ENCODE peak calls at places on chromosomes 4 and X, in seven cellular contexts. One of them, this sample, is unnamed.

GRCh38 chr4:13881880-13882279 is 254.4 kb upstream of the BOD1L1 start:
- DNase-seq in foreskin fibroblast: no peak
- DNase-seq in activated CD4-positive, CD25-positive, alpha-beta regulatory T cell: no peak
- DNase-seq in activated naive CD4-positive, alpha-beta T cell treated with anti-CD3 and anti-CD28 coated beads, Interleukin-2, amount 10 ng/mL, durations not matched to agents 7 days and 5 days: no peak
- DNase-seq in AG09309: no peak
- DNase-seq in midbrain: peak; percentile 7
- DNase-seq in activated CD8-positive, alpha-beta memory T cell treated with anti-CD3 and anti-CD28 coated beads, Interleukin-2, amount 10 ng/mL, durations not matched to agents 7 days and 5 days: no peak
- DNase-seq in this sample: no peak

GRCh38 chr4:18162453-18162852 is 140.9 kb upstream of the LCORL start:
- DNase-seq in activated CD4-positive, CD25-positive, alpha-beta regulatory T cell: no peak
- DNase-seq in AG09309: no peak
- DNase-seq in foreskin fibroblast: no peak
- DNase-seq in activated CD8-positive, alpha-beta memory T cell treated with anti-CD3 and anti-CD28 coated beads, Interleukin-2, amount 10 ng/mL, durations not matched to agents 7 days and 5 days: no peak
- DNase-seq in activated naive CD4-positive, alpha-beta T cell treated with anti-CD3 and anti-CD28 coated beads, Interleukin-2, amount 10 ng/mL, durations not matched to agents 7 days and 5 days: no peak
- DNase-seq in midbrain: no peak
- DNase-seq in this sample: no peak

GRCh38 chr4:53518807-53519206 is 72.5 kb downstream of the LNX1 start:
- DNase-seq in foreskin fibroblast: no peak
- DNase-seq in activated naive CD4-positive, alpha-beta T cell treated with anti-CD3 and anti-CD28 coated beads, Interleukin-2, amount 10 ng/mL, durations not matched to agents 7 days and 5 days: no peak
- DNase-seq in activated CD4-positive, CD25-positive, alpha-beta regulatory T cell: no peak
- DNase-seq in AG09309: no peak
- DNase-seq in midbrain: no peak
- DNase-seq in activated CD8-positive, alpha-beta memory T cell treated with anti-CD3 and anti-CD28 coated beads, Interleukin-2, amount 10 ng/mL, durations not matched to agents 7 days and 5 days: no peak
- DNase-seq in this sample: no peak

GRCh38 chrX:96182366-96182765 is 502.3 kb upstream of the DIAPH2 start:
- DNase-seq in AG09309: no peak
- DNase-seq in foreskin fibroblast: no peak
- DNase-seq in activated CD4-positive, CD25-positive, alpha-beta regulatory T cell: no peak
- DNase-seq in activated naive CD4-positive, alpha-beta T cell treated with anti-CD3 and anti-CD28 coated beads, Interleukin-2, amount 10 ng/mL, durations not matched to agents 7 days and 5 days: no peak
- DNase-seq in midbrain: no peak
- DNase-seq in activated CD8-positive, alpha-beta memory T cell treated with anti-CD3 and anti-CD28 coated beads, Interleukin-2, amount 10 ng/mL, durations not matched to agents 7 days and 5 days: no peak
- DNase-seq in this sample: no peak

GRCh38 chr4:29966386-29966785 is 753.8 kb upstream of the PCDH7 start:
- DNase-seq in midbrain: no peak
- DNase-seq in activated CD4-positive, CD25-positive, alpha-beta regulatory T cell: no peak
- DNase-seq in activated CD8-positive, alpha-beta memory T cell treated with anti-CD3 and anti-CD28 coated beads, Interleukin-2, amount 10 ng/mL, durations not matched to agents 7 days and 5 days: no peak
- DNase-seq in foreskin fibroblast: no peak
- DNase-seq in AG09309: no peak
- DNase-seq in activated naive CD4-positive, alpha-beta T cell treated with anti-CD3 and anti-CD28 coated beads, Interleukin-2, amount 10 ng/mL, durations not matched to agents 7 days and 5 days: no peak
- DNase-seq in this sample: no peak

GRCh38 chr4:94517492-94517891 is 65.8 kb downstream of the PDLIM5 start:
- DNase-seq in AG09309: no peak
- DNase-seq in activated naive CD4-positive, alpha-beta T cell treated with anti-CD3 and anti-CD28 coated beads, Interleukin-2, amount 10 ng/mL, durations not matched to agents 7 days and 5 days: no peak
- DNase-seq in foreskin fibroblast: no peak
- DNase-seq in activated CD8-positive, alpha-beta memory T cell treated with anti-CD3 and anti-CD28 coated beads, Interleukin-2, amount 10 ng/mL, durations not matched to agents 7 days and 5 days: no peak
- DNase-seq in midbrain: no peak
- DNase-seq in activated CD4-positive, CD25-positive, alpha-beta regulatory T cell: no peak
- DNase-seq in this sample: no peak

GRCh38 chr4:12555011-12555410 is 929.1 kb downstream of the RAB28 start:
- DNase-seq in activated CD4-positive, CD25-positive, alpha-beta regulatory T cell: no peak
- DNase-seq in midbrain: no peak
- DNase-seq in foreskin fibroblast: no peak
- DNase-seq in activated CD8-positive, alpha-beta memory T cell treated with anti-CD3 and anti-CD28 coated beads, Interleukin-2, amount 10 ng/mL, durations not matched to agents 7 days and 5 days: no peak
- DNase-seq in AG09309: no peak
- DNase-seq in activated naive CD4-positive, alpha-beta T cell treated with anti-CD3 and anti-CD28 coated beads, Interleukin-2, amount 10 ng/mL, durations not matched to agents 7 days and 5 days: no peak
- DNase-seq in this sample: no peak

GRCh38 chrX:18607966-18608365 is 63.9 kb downstream of the RS1 start:
- DNase-seq in midbrain: no peak
- DNase-seq in activated CD4-positive, CD25-positive, alpha-beta regulatory T cell: no peak
- DNase-seq in AG09309: no peak
- DNase-seq in foreskin fibroblast: no peak
- DNase-seq in activated CD8-positive, alpha-beta memory T cell treated with anti-CD3 and anti-CD28 coated beads, Interleukin-2, amount 10 ng/mL, durations not matched to agents 7 days and 5 days: no peak
- DNase-seq in activated naive CD4-positive, alpha-beta T cell treated with anti-CD3 and anti-CD28 coated beads, Interleukin-2, amount 10 ng/mL, durations not matched to agents 7 days and 5 days: no peak
- DNase-seq in this sample: no peak

GRCh38 chr4:174156239-174156826 is 127.1 kb downstream of the FBXO8 start:
- DNase-seq in activated CD8-positive, alpha-beta memory T cell treated with anti-CD3 and anti-CD28 coated beads, Interleukin-2, amount 10 ng/mL, durations not matched to agents 7 days and 5 days: no peak
- DNase-seq in midbrain: peak; percentile 38
- DNase-seq in foreskin fibroblast: peak; percentile 35
- DNase-seq in activated naive CD4-positive, alpha-beta T cell treated with anti-CD3 and anti-CD28 coated beads, Interleukin-2, amount 10 ng/mL, durations not matched to agents 7 days and 5 days: no peak
- DNase-seq in activated CD4-positive, CD25-positive, alpha-beta regulatory T cell: no peak
- DNase-seq in AG09309: no peak
- DNase-seq in this sample: no peak

GRCh38 chr4:112973897-112974296 is 75.6 kb upstream of the ANK2 start:
- DNase-seq in midbrain: no peak
- DNase-seq in AG09309: no peak
- DNase-seq in activated CD4-positive, CD25-positive, alpha-beta regulatory T cell: no peak
- DNase-seq in activated CD8-positive, alpha-beta memory T cell treated with anti-CD3 and anti-CD28 coated beads, Interleukin-2, amount 10 ng/mL, durations not matched to agents 7 days and 5 days: no peak
- DNase-seq in foreskin fibroblast: no peak
- DNase-seq in activated naive CD4-positive, alpha-beta T cell treated with anti-CD3 and anti-CD28 coated beads, Interleukin-2, amount 10 ng/mL, durations not matched to agents 7 days and 5 days: no peak
- DNase-seq in this sample: no peak

GRCh38 chrX:49247346-49247745 is 12.1 kb downstream of the CCDC22 start:
- DNase-seq in foreskin fibroblast: no peak
- DNase-seq in activated naive CD4-positive, alpha-beta T cell treated with anti-CD3 and anti-CD28 coated beads, Interleukin-2, amount 10 ng/mL, durations not matched to agents 7 days and 5 days: no peak
- DNase-seq in AG09309: no peak
- DNase-seq in activated CD4-positive, CD25-positive, alpha-beta regulatory T cell: no peak
- DNase-seq in activated CD8-positive, alpha-beta memory T cell treated with anti-CD3 and anti-CD28 coated beads, Interleukin-2, amount 10 ng/mL, durations not matched to agents 7 days and 5 days: no peak
- DNase-seq in midbrain: no peak
- DNase-seq in this sample: no peak

GRCh38 chr4:159363376-159363775 is 260.5 kb downstream of the RAPGEF2 start:
- DNase-seq in midbrain: no peak
- DNase-seq in foreskin fibroblast: no peak
- DNase-seq in activated CD8-positive, alpha-beta memory T cell treated with anti-CD3 and anti-CD28 coated beads, Interleukin-2, amount 10 ng/mL, durations not matched to agents 7 days and 5 days: no peak
- DNase-seq in activated CD4-positive, CD25-positive, alpha-beta regulatory T cell: no peak
- DNase-seq in AG09309: no peak
- DNase-seq in activated naive CD4-positive, alpha-beta T cell treated with anti-CD3 and anti-CD28 coated beads, Interleukin-2, amount 10 ng/mL, durations not matched to agents 7 days and 5 days: no peak
- DNase-seq in this sample: no peak

GRCh38 chrX:18938710-18939109 is 45.2 kb downstream of the PHKA2 start:
- DNase-seq in activated CD8-positive, alpha-beta memory T cell treated with anti-CD3 and anti-CD28 coated beads, Interleukin-2, amount 10 ng/mL, durations not matched to agents 7 days and 5 days: no peak
- DNase-seq in activated CD4-positive, CD25-positive, alpha-beta regulatory T cell: no peak
- DNase-seq in midbrain: no peak
- DNase-seq in foreskin fibroblast: no peak
- DNase-seq in activated naive CD4-positive, alpha-beta T cell treated with anti-CD3 and anti-CD28 coated beads, Interleukin-2, amount 10 ng/mL, durations not matched to agents 7 days and 5 days: no peak
- DNase-seq in AG09309: no peak
- DNase-seq in this sample: no peak

GRCh38 chrX:147738260-147738659 is 173.5 kb upstream of the FMR1 start:
- DNase-seq in activated CD4-positive, CD25-positive, alpha-beta regulatory T cell: no peak
- DNase-seq in activated naive CD4-positive, alpha-beta T cell treated with anti-CD3 and anti-CD28 coated beads, Interleukin-2, amount 10 ng/mL, durations not matched to agents 7 days and 5 days: peak; percentile 47
- DNase-seq in midbrain: no peak
- DNase-seq in foreskin fibroblast: no peak
- DNase-seq in AG09309: no peak
- DNase-seq in activated CD8-positive, alpha-beta memory T cell treated with anti-CD3 and anti-CD28 coated beads, Interleukin-2, amount 10 ng/mL, durations not matched to agents 7 days and 5 days: peak; percentile 39
- DNase-seq in this sample: no peak

GRCh38 chr4:5710962-5711478 is at the start of gene EVC:
- DNase-seq in activated CD4-positive, CD25-positive, alpha-beta regulatory T cell: no peak
- DNase-seq in activated CD8-positive, alpha-beta memory T cell treated with anti-CD3 and anti-CD28 coated beads, Interleukin-2, amount 10 ng/mL, durations not matched to agents 7 days and 5 days: no peak
- DNase-seq in foreskin fibroblast: peak; percentile 84
- DNase-seq in AG09309: no peak
- DNase-seq in activated naive CD4-positive, alpha-beta T cell treated with anti-CD3 and anti-CD28 coated beads, Interleukin-2, amount 10 ng/mL, durations not matched to agents 7 days and 5 days: no peak
- DNase-seq in midbrain: peak; percentile 49
- DNase-seq in this sample: no peak

GRCh38 chrX:7614616-7615015 is 228.4 kb upstream of the VCX start:
- DNase-seq in midbrain: no peak
- DNase-seq in activated CD4-positive, CD25-positive, alpha-beta regulatory T cell: no peak
- DNase-seq in AG09309: no peak
- DNase-seq in activated CD8-positive, alpha-beta memory T cell treated with anti-CD3 and anti-CD28 coated beads, Interleukin-2, amount 10 ng/mL, durations not matched to agents 7 days and 5 days: no peak
- DNase-seq in activated naive CD4-positive, alpha-beta T cell treated with anti-CD3 and anti-CD28 coated beads, Interleukin-2, amount 10 ng/mL, durations not matched to agents 7 days and 5 days: no peak
- DNase-seq in foreskin fibroblast: no peak
- DNase-seq in this sample: no peak

GRCh38 chr4:83361416-83362196 is 27.0 kb upstream of the HPSE start:
- DNase-seq in activated CD8-positive, alpha-beta memory T cell treated with anti-CD3 and anti-CD28 coated beads, Interleukin-2, amount 10 ng/mL, durations not matched to agents 7 days and 5 days: no peak
- DNase-seq in AG09309: no peak
- DNase-seq in activated CD4-positive, CD25-positive, alpha-beta regulatory T cell: no peak
- DNase-seq in activated naive CD4-positive, alpha-beta T cell treated with anti-CD3 and anti-CD28 coated beads, Interleukin-2, amount 10 ng/mL, durations not matched to agents 7 days and 5 days: no peak
- DNase-seq in midbrain: no peak
- DNase-seq in foreskin fibroblast: no peak
- DNase-seq in this sample: no peak

GRCh38 chr4:152072001-152072485 is 311.2 kb upstream of the GATB start:
- DNase-seq in activated naive CD4-positive, alpha-beta T cell treated with anti-CD3 and anti-CD28 coated beads, Interleukin-2, amount 10 ng/mL, durations not matched to agents 7 days and 5 days: no peak
- DNase-seq in activated CD4-positive, CD25-positive, alpha-beta regulatory T cell: no peak
- DNase-seq in AG09309: no peak
- DNase-seq in activated CD8-positive, alpha-beta memory T cell treated with anti-CD3 and anti-CD28 coated beads, Interleukin-2, amount 10 ng/mL, durations not matched to agents 7 days and 5 days: no peak
- DNase-seq in midbrain: no peak
- DNase-seq in foreskin fibroblast: no peak
- DNase-seq in this sample: no peak

GRCh38 chr4:169246957-169247396 is 23.8 kb downstream of the SH3RF1 start:
- DNase-seq in midbrain: no peak
- DNase-seq in activated naive CD4-positive, alpha-beta T cell treated with anti-CD3 and anti-CD28 coated beads, Interleukin-2, amount 10 ng/mL, durations not matched to agents 7 days and 5 days: no peak
- DNase-seq in activated CD8-positive, alpha-beta memory T cell treated with anti-CD3 and anti-CD28 coated beads, Interleukin-2, amount 10 ng/mL, durations not matched to agents 7 days and 5 days: no peak
- DNase-seq in AG09309: no peak
- DNase-seq in activated CD4-positive, CD25-positive, alpha-beta regulatory T cell: no peak
- DNase-seq in foreskin fibroblast: no peak
- DNase-seq in this sample: no peak

GRCh38 chr4:143489116-143489515 is 24.4 kb upstream of the SMARCA5 start:
- DNase-seq in activated CD4-positive, CD25-positive, alpha-beta regulatory T cell: no peak
- DNase-seq in midbrain: no peak
- DNase-seq in activated CD8-positive, alpha-beta memory T cell treated with anti-CD3 and anti-CD28 coated beads, Interleukin-2, amount 10 ng/mL, durations not matched to agents 7 days and 5 days: no peak
- DNase-seq in AG09309: no peak
- DNase-seq in foreskin fibroblast: peak; percentile 21
- DNase-seq in activated naive CD4-positive, alpha-beta T cell treated with anti-CD3 and anti-CD28 coated beads, Interleukin-2, amount 10 ng/mL, durations not matched to agents 7 days and 5 days: no peak
- DNase-seq in this sample: no peak

GRCh38 chr4:21790437-21791029 is 158.0 kb downstream of the KCNIP4 start:
- DNase-seq in midbrain: peak; percentile 40
- DNase-seq in activated CD8-positive, alpha-beta memory T cell treated with anti-CD3 and anti-CD28 coated beads, Interleukin-2, amount 10 ng/mL, durations not matched to agents 7 days and 5 days: no peak
- DNase-seq in AG09309: no peak
- DNase-seq in foreskin fibroblast: peak; percentile 33
- DNase-seq in activated naive CD4-positive, alpha-beta T cell treated with anti-CD3 and anti-CD28 coated beads, Interleukin-2, amount 10 ng/mL, durations not matched to agents 7 days and 5 days: no peak
- DNase-seq in activated CD4-positive, CD25-positive, alpha-beta regulatory T cell: no peak
- DNase-seq in this sample: no peak

GRCh38 chr4:26020896-26021295 is 106.9 kb downstream of the SMIM20 start:
- DNase-seq in AG09309: no peak
- DNase-seq in activated CD4-positive, CD25-positive, alpha-beta regulatory T cell: no peak
- DNase-seq in activated CD8-positive, alpha-beta memory T cell treated with anti-CD3 and anti-CD28 coated beads, Interleukin-2, amount 10 ng/mL, durations not matched to agents 7 days and 5 days: no peak
- DNase-seq in midbrain: no peak
- DNase-seq in foreskin fibroblast: peak; percentile 83
- DNase-seq in activated naive CD4-positive, alpha-beta T cell treated with anti-CD3 and anti-CD28 coated beads, Interleukin-2, amount 10 ng/mL, durations not matched to agents 7 days and 5 days: no peak
- DNase-seq in this sample: no peak

GRCh38 chr4:1983053-1983845 is 25.5 kb downstream of the NELFA start:
- DNase-seq in activated naive CD4-positive, alpha-beta T cell treated with anti-CD3 and anti-CD28 coated beads, Interleukin-2, amount 10 ng/mL, durations not matched to agents 7 days and 5 days: no peak
- DNase-seq in AG09309: no peak
- DNase-seq in activated CD8-positive, alpha-beta memory T cell treated with anti-CD3 and anti-CD28 coated beads, Interleukin-2, amount 10 ng/mL, durations not matched to agents 7 days and 5 days: no peak
- DNase-seq in midbrain: no peak
- DNase-seq in foreskin fibroblast: no peak
- DNase-seq in activated CD4-positive, CD25-positive, alpha-beta regulatory T cell: no peak
- DNase-seq in this sample: no peak

GRCh38 chr4:91734682-91735081 is 569.1 kb upstream of the GRID2 start:
- DNase-seq in activated CD8-positive, alpha-beta memory T cell treated with anti-CD3 and anti-CD28 coated beads, Interleukin-2, amount 10 ng/mL, durations not matched to agents 7 days and 5 days: no peak
- DNase-seq in foreskin fibroblast: no peak
- DNase-seq in AG09309: no peak
- DNase-seq in midbrain: no peak
- DNase-seq in activated CD4-positive, CD25-positive, alpha-beta regulatory T cell: no peak
- DNase-seq in activated naive CD4-positive, alpha-beta T cell treated with anti-CD3 and anti-CD28 coated beads, Interleukin-2, amount 10 ng/mL, durations not matched to agents 7 days and 5 days: no peak
- DNase-seq in this sample: no peak

GRCh38 chr4:106329027-106329618 is 12.8 kb downstream of the AIMP1 start:
- DNase-seq in foreskin fibroblast: peak; percentile 39
- DNase-seq in midbrain: peak; percentile 26
- DNase-seq in activated naive CD4-positive, alpha-beta T cell treated with anti-CD3 and anti-CD28 coated beads, Interleukin-2, amount 10 ng/mL, durations not matched to agents 7 days and 5 days: no peak
- DNase-seq in activated CD4-positive, CD25-positive, alpha-beta regulatory T cell: no peak
- DNase-seq in AG09309: no peak
- DNase-seq in activated CD8-positive, alpha-beta memory T cell treated with anti-CD3 and anti-CD28 coated beads, Interleukin-2, amount 10 ng/mL, durations not matched to agents 7 days and 5 days: no peak
- DNase-seq in this sample: no peak

GRCh38 chr4:134202557-134202956 is 968 bp upstream of the PABPC4L start:
- DNase-seq in activated CD8-positive, alpha-beta memory T cell treated with anti-CD3 and anti-CD28 coated beads, Interleukin-2, amount 10 ng/mL, durations not matched to agents 7 days and 5 days: no peak
- DNase-seq in activated CD4-positive, CD25-positive, alpha-beta regulatory T cell: no peak
- DNase-seq in activated naive CD4-positive, alpha-beta T cell treated with anti-CD3 and anti-CD28 coated beads, Interleukin-2, amount 10 ng/mL, durations not matched to agents 7 days and 5 days: no peak
- DNase-seq in AG09309: no peak
- DNase-seq in foreskin fibroblast: no peak
- DNase-seq in midbrain: no peak
- DNase-seq in this sample: no peak

GRCh38 chr4:18961879-18962278 is 940.3 kb upstream of the LCORL start:
- DNase-seq in activated CD8-positive, alpha-beta memory T cell treated with anti-CD3 and anti-CD28 coated beads, Interleukin-2, amount 10 ng/mL, durations not matched to agents 7 days and 5 days: no peak
- DNase-seq in AG09309: no peak
- DNase-seq in midbrain: no peak
- DNase-seq in activated naive CD4-positive, alpha-beta T cell treated with anti-CD3 and anti-CD28 coated beads, Interleukin-2, amount 10 ng/mL, durations not matched to agents 7 days and 5 days: no peak
- DNase-seq in activated CD4-positive, CD25-positive, alpha-beta regulatory T cell: no peak
- DNase-seq in foreskin fibroblast: no peak
- DNase-seq in this sample: no peak

GRCh38 chr4:188107931-188108843 is 1.2 kb downstream of the TRIML2 start:
- DNase-seq in foreskin fibroblast: no peak
- DNase-seq in activated CD8-positive, alpha-beta memory T cell treated with anti-CD3 and anti-CD28 coated beads, Interleukin-2, amount 10 ng/mL, durations not matched to agents 7 days and 5 days: no peak
- DNase-seq in activated CD4-positive, CD25-positive, alpha-beta regulatory T cell: no peak
- DNase-seq in activated naive CD4-positive, alpha-beta T cell treated with anti-CD3 and anti-CD28 coated beads, Interleukin-2, amount 10 ng/mL, durations not matched to agents 7 days and 5 days: no peak
- DNase-seq in AG09309: no peak
- DNase-seq in midbrain: no peak
- DNase-seq in this sample: no peak

GRCh38 chr4:168723020-168723419 is 226.2 kb downstream of the PALLD start:
- DNase-seq in foreskin fibroblast: peak; percentile 71
- DNase-seq in activated CD8-positive, alpha-beta memory T cell treated with anti-CD3 and anti-CD28 coated beads, Interleukin-2, amount 10 ng/mL, durations not matched to agents 7 days and 5 days: no peak
- DNase-seq in activated naive CD4-positive, alpha-beta T cell treated with anti-CD3 and anti-CD28 coated beads, Interleukin-2, amount 10 ng/mL, durations not matched to agents 7 days and 5 days: no peak
- DNase-seq in midbrain: no peak
- DNase-seq in AG09309: no peak
- DNase-seq in activated CD4-positive, CD25-positive, alpha-beta regulatory T cell: no peak
- DNase-seq in this sample: no peak

GRCh38 chr4:110610940-110611785 is 11.7 kb downstream of the PITX2 start:
- DNase-seq in activated CD8-positive, alpha-beta memory T cell treated with anti-CD3 and anti-CD28 coated beads, Interleukin-2, amount 10 ng/mL, durations not matched to agents 7 days and 5 days: no peak
- DNase-seq in midbrain: no peak
- DNase-seq in AG09309: no peak
- DNase-seq in activated naive CD4-positive, alpha-beta T cell treated with anti-CD3 and anti-CD28 coated beads, Interleukin-2, amount 10 ng/mL, durations not matched to agents 7 days and 5 days: no peak
- DNase-seq in activated CD4-positive, CD25-positive, alpha-beta regulatory T cell: no peak
- DNase-seq in foreskin fibroblast: no peak
- DNase-seq in this sample: no peak

GRCh38 chr4:30945586-30945985 is 225.4 kb downstream of the PCDH7 start:
- DNase-seq in activated CD4-positive, CD25-positive, alpha-beta regulatory T cell: no peak
- DNase-seq in AG09309: no peak
- DNase-seq in activated CD8-positive, alpha-beta memory T cell treated with anti-CD3 and anti-CD28 coated beads, Interleukin-2, amount 10 ng/mL, durations not matched to agents 7 days and 5 days: no peak
- DNase-seq in midbrain: no peak
- DNase-seq in activated naive CD4-positive, alpha-beta T cell treated with anti-CD3 and anti-CD28 coated beads, Interleukin-2, amount 10 ng/mL, durations not matched to agents 7 days and 5 days: no peak
- DNase-seq in foreskin fibroblast: no peak
- DNase-seq in this sample: no peak

GRCh38 chr4:128228021-128228571 is 59.5 kb downstream of the PGRMC2 start:
- DNase-seq in midbrain: no peak
- DNase-seq in activated CD4-positive, CD25-positive, alpha-beta regulatory T cell: no peak
- DNase-seq in activated naive CD4-positive, alpha-beta T cell treated with anti-CD3 and anti-CD28 coated beads, Interleukin-2, amount 10 ng/mL, durations not matched to agents 7 days and 5 days: no peak
- DNase-seq in foreskin fibroblast: no peak
- DNase-seq in activated CD8-positive, alpha-beta memory T cell treated with anti-CD3 and anti-CD28 coated beads, Interleukin-2, amount 10 ng/mL, durations not matched to agents 7 days and 5 days: no peak
- DNase-seq in AG09309: no peak
- DNase-seq in this sample: no peak

This sample was measured in NK-92 treated with Interleukin-12 subunit alpha and Interleukin-12 subunit beta, amount 100 ng/mL, for 24 hours.